ENCODE peak calls at places on chromosomes 7 and 10, in five cellular contexts. K, M, C, J and V are unnamed samples.

GRCh38 chr10:77117501-77117900 is 520.1 kb downstream of the KCNMA1 start:
- DNase-seq in C (no peak), M (no peak), J (no peak), K (no peak), V (no peak)

GRCh38 chr7:159010951-159011820 is 133.5 kb downstream of the VIPR2 start:
- DNase-seq in C (no peak), J (no peak), K (no peak), M (no peak), V (no peak)

GRCh38 chr7:36747251-36747968 is 23.1 kb upstream of the AOAH start:
- DNase-seq in K (no peak), C (no peak), M (no peak), J (no peak), V (no peak)

GRCh38 chr7:5549096-5549896 is 125.7 kb upstream of the TNRC18 start:
- DNase-seq in C (no peak), K (peak), J (peak), M (no peak), V (no peak)

GRCh38 chr7:148334959-148335577 is 255.5 kb upstream of the C7orf33 start:
- DNase-seq in C (no peak), K (no peak), J (peak), M (no peak), V (no peak)

GRCh38 chr7:140121321-140121720 is 55.5 kb downstream of the KDM7A start:
- DNase-seq in C (no peak), J (no peak), K (no peak), M (no peak), V (no peak)

GRCh38 chr10:11017575-11018425 is at the start of gene CELF2:
- DNase-seq in J (no peak), M (no peak), C (no peak), K (no peak), V (peak)

GRCh38 chr7:68629-69028 is 123.7 kb upstream of the FAM20C start:
- DNase-seq in K (no peak), C (no peak), M (no peak), J (no peak), V (no peak)

GRCh38 chr10:104349623-104350142 is 4.0 kb upstream of the CFAP58 start:
- DNase-seq in J (no peak), K (no peak), C (no peak), M (no peak), V (peak)

GRCh38 chr10:9243861-9244515 is 1189.5 kb downstream of the GATA3 start:
- DNase-seq in M (no peak), J (no peak), C (no peak), K (no peak), V (no peak)

GRCh38 chr7:121322460-121322859 is 6.3 kb upstream of the WNT16 start:
- DNase-seq in C (peak), M (no peak), K (no peak), J (no peak), V (no peak)

GRCh38 chr10:80444646-80445319 is 9.3 kb upstream of the TSPAN14 start:
- DNase-seq in C (no peak), K (no peak), M (no peak), J (peak), V (peak)

GRCh38 chr7:130845581-130846085 is 111.6 kb upstream of the KLF14 start:
- DNase-seq in M (no peak), C (no peak), J (no peak), K (peak), V (no peak)

GRCh38 chr10:112000466-112000865 is 183.1 kb downstream of the GPAM start:
- DNase-seq in M (no peak), C (no peak), J (no peak), K (no peak), V (no peak)

GRCh38 chr10:79448732-79449049 is 3.3 kb upstream of the ZCCHC24 start:
- DNase-seq in J (no peak), M (no peak), K (no peak), C (no peak), V (no peak)

GRCh38 chr7:22001345-22002004 is 55.8 kb upstream of the CDCA7L start:
- DNase-seq in J (peak), C (peak), M (peak), K (peak), V (peak)

GRCh38 chr10:6999232-6999925 is 411.5 kb downstream of the SFMBT2 start:
- DNase-seq in K (no peak), J (no peak), M (no peak), C (no peak), V (no peak)

GRCh38 chr10:30784521-30784895 is 155.0 kb upstream of the LYZL2 start:
- DNase-seq in K (no peak), M (no peak), C (no peak), J (no peak), V (no peak)